ENCODE peak calls at places on chromosomes 1 and 21, in seven cellular contexts. T is K562, P is GM12878, V is SK-N-SH, L is H1, J is T47D, K is HepG2. B is an unnamed sample.

GRCh38 chr1:178871551-178872320 is 859 bp upstream of the ANGPTL1 start:
- DNase-seq in T (no peak), P (no peak), V (no peak), L (no peak), J (no peak), K (peak; percentile 73), B (no peak)

GRCh38 chr1:157403203-157403602 is 149.1 kb downstream of the FCRL5 start:
- DNase-seq in T (no peak), P (no peak), V (no peak), L (no peak), J (no peak), K (no peak), B (peak; percentile 3)

GRCh38 chr1:235642021-235642942 is 7.3 kb downstream of the GNG4 start:
- DNase-seq in T (peak; percentile 35), P (no peak), V (peak; percentile 20), L (peak; percentile 60), J (no peak), K (no peak), B (peak; percentile 58)

GRCh38 chr1:202659974-202660373 is 50.3 kb downstream of the SYT2 start:
- DNase-seq in T (no peak), P (no peak), V (no peak), L (no peak), J (no peak), K (no peak), B (no peak)

GRCh38 chr1:26225033-26225831 is 8.8 kb upstream of the CEP85 start:
- DNase-seq in T (no peak), P (no peak), V (peak; percentile 87), L (peak; percentile 95), J (no peak), K (peak; percentile 84), B (no peak)

GRCh38 chr1:91997607-91998195 is 32.1 kb upstream of the EPHX4 start:
- DNase-seq in T (no peak), P (peak; percentile 1), V (peak; percentile 43), L (no peak), J (no peak), K (peak; percentile 35), B (peak; percentile 33)

GRCh38 chr1:243513726-243514491 is 258.1 kb downstream of the SDCCAG8 start:
- DNase-seq in T (no peak), P (no peak), V (no peak), L (no peak), J (no peak), K (no peak), B (no peak)

GRCh38 chr1:99764439-99764838 is 2.0 kb downstream of the FRRS1 start:
- DNase-seq in T (no peak), P (no peak), V (no peak), L (no peak), J (no peak), K (no peak), B (no peak)

GRCh38 chr1:2606004-2606805 is 19.6 kb downstream of the PRXL2B start:
- DNase-seq in T (no peak), P (no peak), V (peak; percentile 30), L (peak; percentile 35), J (no peak), K (no peak), B (no peak)

GRCh38 chr1:230509281-230509977 is 83.3 kb upstream of the PGBD5 start:
- DNase-seq in T (no peak), P (peak; percentile 19), V (no peak), L (no peak), J (no peak), K (no peak), B (no peak)

GRCh38 chr1:59163268-59164092 is 133.4 kb upstream of the FGGY start:
- DNase-seq in T (no peak), P (no peak), V (no peak), L (no peak), J (no peak), K (no peak), B (no peak)

GRCh38 chr1:35717911-35718476 is 690 bp downstream of the C1orf216 start:
- DNase-seq in T (peak; percentile 77), P (no peak), V (peak; percentile 60), L (peak; percentile 60), J (no peak), K (no peak), B (peak; percentile 13)

GRCh38 chr21:42424848-42425602 is 21.3 kb downstream of the UBASH3A start:
- DNase-seq in T (no peak), P (no peak), V (no peak), L (no peak), J (no peak), K (no peak), B (no peak)

GRCh38 chr1:41880951-41881885 is 37.5 kb downstream of the HIVEP3 start:
- DNase-seq in T (no peak), P (no peak), V (no peak), L (no peak), J (no peak), K (no peak), B (no peak)

GRCh38 chr21:41247561-41247968 is 69.0 kb upstream of the FAM3B start:
- DNase-seq in T (no peak), P (no peak), V (no peak), L (peak; percentile 29), J (no peak), K (peak; percentile 28), B (no peak)

GRCh38 chr1:53172751-53173498 is 23.7 kb upstream of the CPT2 start:
- DNase-seq in T (no peak), P (no peak), V (peak; percentile 50), L (no peak), J (no peak), K (peak; percentile 45), B (no peak)

GRCh38 chr21:31108969-31109368 is 70.7 kb upstream of the KRTAP19-8 start:
- DNase-seq in T (no peak), P (no peak), V (peak; percentile 49), L (no peak), J (no peak), K (no peak), B (no peak)
- TF ChIP-seq JUND in T (no peak), P (no peak), V (no peak), L (no peak), J (no peak), K (no peak), B (no peak)

GRCh38 chr1:116853680-116854191 is 56.0 kb upstream of the PTGFRN start:
- DNase-seq in T (no peak), P (no peak), V (peak; percentile 28), L (peak; percentile 52), J (peak; percentile 30), K (peak; percentile 58), B (peak; percentile 42)
- TF ChIP-seq JUND in T (peak; percentile 76), P (no peak), V (no peak), L (peak; percentile 79), J (peak; percentile 81), K (no peak), B (peak; percentile 77)

GRCh38 chr1:30746212-30747027 is 11.2 kb downstream of the LAPTM5 start:
- DNase-seq in T (no peak), P (no peak), V (no peak), L (no peak), J (no peak), K (no peak), B (no peak)

GRCh38 chr1:30749691-30750583 is 7.6 kb downstream of the LAPTM5 start:
- DNase-seq in T (no peak), P (no peak), V (no peak), L (no peak), J (no peak), K (no peak), B (no peak)

GRCh38 chr1:30748699-30749401 is 8.7 kb downstream of the LAPTM5 start:
- DNase-seq in T (no peak), P (no peak), V (no peak), L (no peak), J (no peak), K (no peak), B (no peak)

GRCh38 chr1:30747028-30748008 is 10.3 kb downstream of the LAPTM5 start:
- DNase-seq in T (no peak), P (no peak), V (no peak), L (no peak), J (no peak), K (no peak), B (no peak)

DNA sequence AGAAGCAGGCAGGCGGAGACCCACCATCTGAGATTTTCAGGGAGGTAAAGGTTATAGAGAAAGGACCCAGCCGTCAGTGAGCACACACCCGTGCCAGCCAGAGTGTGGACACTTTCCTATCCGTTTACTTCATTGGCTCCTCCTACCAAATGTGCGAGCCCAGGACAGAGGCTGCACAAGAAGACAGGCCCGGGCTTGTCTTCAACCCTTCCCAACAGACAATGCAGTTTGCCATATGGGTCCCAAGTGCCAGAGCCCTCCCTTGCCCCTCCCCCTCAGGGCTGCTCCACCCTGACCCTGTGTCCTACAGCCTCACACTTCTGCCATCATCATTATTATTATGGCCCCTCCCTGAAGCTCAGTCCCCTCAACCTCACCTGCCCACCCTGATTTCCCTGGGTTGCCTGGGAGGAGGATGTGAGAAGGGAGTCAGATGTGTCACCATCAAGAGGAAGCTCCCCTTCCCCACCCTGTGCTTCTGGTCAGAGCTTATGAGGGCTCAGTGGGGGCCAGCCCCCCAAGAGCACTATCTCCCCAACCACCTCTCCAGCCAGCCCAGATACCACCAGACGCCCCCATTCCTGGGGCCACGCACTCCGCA is 9.4 kb downstream of the LAPTM5 start:
- DNase-seq in T (peak; percentile 35), P (no peak), V (no peak), L (no peak), J (no peak), K (no peak), B (no peak)
- TF ChIP-seq JUND in T (no peak), P (no peak), V (no peak), L (no peak), J (no peak), K (no peak), B (no peak)

GRCh38 chr21:15895142-15896106 is 165.6 kb downstream of the USP25 start:
- DNase-seq in T (no peak), P (no peak), V (no peak), L (no peak), J (no peak), K (no peak), B (no peak)
- TF ChIP-seq JUND in T (no peak), P (no peak), V (no peak), L (no peak), J (no peak), K (no peak), B (no peak)

B was measured in HCT116.